ENCODE peak calls at places on chromosomes 7 and 10, in eight cellular contexts. G is lower lobe of right lung; B is foreskin fibroblast; K is NCI-H1436; P is NCI-H1092 treated with DMSO at 0.1 percent for 48 hours; S is amygdala; O is tibial nerve; Z is stimulated activated CD4-positive, alpha-beta T cell treated with anti-CD3 and anti-CD28 coated beads, Interleukin-12 subunit alpha, Interleukin-12 subunit beta, amount 100 ng/mL, for 48 hours. I is an unnamed sample.

GRCh38 chr7:111750168-111750715 is 187.9 kb upstream of the IMMP2L start:
- DNase-seq in G (no peak), B (no peak), K (no peak), P (no peak), S (no peak), O (no peak), Z (no peak), I (peak; percentile 26)

GRCh38 chr7:106304575-106304974 is 19.8 kb upstream of the NAMPT start:
- DNase-seq in G (no peak), B (no peak), K (no peak), P (no peak), S (no peak), O (no peak), Z (no peak), I (no peak)

GRCh38 chr7:155281411-155281969 is 16.2 kb upstream of the INSIG1 start:
- DNase-seq in G (no peak), B (no peak), K (no peak), P (no peak), S (no peak), O (no peak), Z (no peak), I (no peak)

GRCh38 chr7:156240532-156240931 is 400.0 kb upstream of the RNF32 start:
- DNase-seq in G (no peak), B (no peak), K (no peak), P (no peak), S (no peak), O (no peak), Z (no peak), I (no peak)

GRCh38 chr10:101766753-101767599 is 8.9 kb downstream of the FGF8 start:
- DNase-seq in G (no peak), B (no peak), K (no peak), P (peak; percentile 38), S (no peak), O (no peak), Z (no peak), I (no peak)

GRCh38 chr10:131206136-131206995 is 105.2 kb downstream of the TCERG1L start:
- DNase-seq in G (no peak), B (no peak), K (no peak), P (no peak), S (no peak), O (no peak), Z (no peak), I (no peak)

GRCh38 chr10:101011517-101012423 is 12.2 kb downstream of the LZTS2 start:
- DNase-seq in G (no peak), B (no peak), K (no peak), P (no peak), S (no peak), O (no peak), Z (no peak), I (peak; percentile 33)

GRCh38 chr10:45219416-45219815 is 96.0 kb downstream of the OR13A1 start:
- DNase-seq in G (no peak), B (no peak), K (no peak), P (no peak), S (no peak), O (no peak), Z (no peak), I (no peak)

GRCh38 chr10:74380780-74381179 is 229.8 kb downstream of the ADK start:
- DNase-seq in G (no peak), B (no peak), K (no peak), P (no peak), S (no peak), O (no peak), Z (no peak), I (no peak)

GRCh38 chr10:89810908-89811515 is 109.6 kb downstream of the KIF20B start:
- DNase-seq in G (no peak), B (no peak), K (no peak), P (no peak), S (no peak), O (no peak), Z (no peak), I (no peak)

GRCh38 chr10:114445332-114445731 is 41.0 kb upstream of the AFAP1L2 start:
- DNase-seq in G (no peak), B (no peak), K (no peak), P (no peak), S (no peak), O (no peak), Z (no peak), I (no peak)

GRCh38 chr7:3011211-3011852 is 32.3 kb downstream of the CARD11 start:
- DNase-seq in G (no peak), B (no peak), K (no peak), P (no peak), S (no peak), O (no peak), Z (no peak), I (no peak)

GRCh38 chr10:59588791-59589190 is 120.9 kb downstream of the SLC16A9 start:
- DNase-seq in G (no peak), B (no peak), K (no peak), P (no peak), S (no peak), O (no peak), Z (no peak), I (no peak)

GRCh38 chr10:114507449-114507848 is 103.1 kb upstream of the AFAP1L2 start:
- DNase-seq in G (peak; percentile 91), B (no peak), K (no peak), P (no peak), S (no peak), O (no peak), Z (no peak), I (no peak)